ENCODE peak calls at places on chromosomes 5 and 9, in six cellular contexts. K is CD8-positive, alpha-beta memory T cell; V is fibroblast of lung; A is mammary epithelial cell; J is stomach; E is psoas muscle. W is an unnamed sample.

GRCh38 chr9:72577212-72577753 is 55.9 kb downstream of the TMC1 start:
- DNase-seq in K (no peak), V (peak; percentile 92), A (peak; percentile 93), J (no peak), E (no peak), W (no peak)

GRCh38 chr5:35668320-35668719 is 50.7 kb downstream of the SPEF2 start:
- DNase-seq in K (no peak), V (no peak), A (no peak), J (no peak), E (no peak), W (no peak)

GRCh38 chr9:31612336-31613030 is 772.0 kb upstream of the ACO1 start:
- DNase-seq in K (no peak), V (no peak), A (peak; percentile 28), J (no peak), E (no peak), W (no peak)

GRCh38 chr5:1093361-1093760 is 18.5 kb downstream of the SLC12A7 start:
- DNase-seq in K (no peak), V (no peak), A (no peak), J (peak; percentile 81), E (no peak), W (no peak)

GRCh38 chr5:169521366-169521983 is 62.1 kb upstream of the SPDL1 start:
- DNase-seq in K (no peak), V (no peak), A (no peak), J (peak; percentile 26), E (no peak), W (no peak)

GRCh38 chr5:89628876-89629635 is 746.1 kb upstream of the MEF2C start:
- DNase-seq in K (no peak), V (no peak), A (peak; percentile 41), J (no peak), E (no peak), W (no peak)

GRCh38 chr9:110089681-110090370 is 118.1 kb downstream of the C9orf152 start:
- DNase-seq in K (no peak), V (no peak), A (peak; percentile 24), J (peak; percentile 66), E (no peak), W (no peak)

GRCh38 chr5:17087035-17087434 is 130.4 kb upstream of the BASP1 start:
- DNase-seq in K (no peak), V (peak; percentile 31), A (no peak), J (no peak), E (no peak), W (no peak)

GRCh38 chr5:114702731-114703130 is 340.9 kb downstream of the KCNN2 start:
- DNase-seq in K (no peak), V (no peak), A (no peak), J (no peak), E (no peak), W (no peak)

GRCh38 chr9:84216151-84216550 is 124.4 kb downstream of the SLC28A3 start:
- DNase-seq in K (no peak), V (no peak), A (peak; percentile 34), J (no peak), E (no peak), W (no peak)

GRCh38 chr9:125556046-125556445 is 151.0 kb downstream of the MAPKAP1 start:
- DNase-seq in K (no peak), V (no peak), A (no peak), J (no peak), E (no peak), W (no peak)

GRCh38 chr5:133393776-133394476 is 218.4 kb downstream of the FSTL4 start:
- DNase-seq in K (no peak), V (no peak), A (no peak), J (no peak), E (no peak), W (no peak)

GRCh38 chr5:162882629-162883028 is 554.8 kb upstream of the CCNG1 start:
- DNase-seq in K (no peak), V (no peak), A (no peak), J (no peak), E (no peak), W (no peak)

GRCh38 chr5:22649076-22649475 is 204.1 kb downstream of the CDH12 start:
- DNase-seq in K (no peak), V (peak; percentile 20), A (peak; percentile 92), J (peak; percentile 55), E (no peak), W (no peak)

GRCh38 chr5:10981927-10982326 is 220.9 kb upstream of the DAP start:
- DNase-seq in K (no peak), V (no peak), A (no peak), J (no peak), E (no peak), W (no peak)

GRCh38 chr5:58773744-58774441 is 191.0 kb downstream of the RAB3C start:
- DNase-seq in K (no peak), V (no peak), A (no peak), J (peak; percentile 69), E (no peak), W (no peak)

GRCh38 chr9:16133556-16134227 is 580.8 kb downstream of the CCDC171 start:
- DNase-seq in K (no peak), V (peak; percentile 69), A (peak; percentile 28), J (no peak), E (no peak), W (no peak)

GRCh38 chr9:95057121-95057520 is 260.4 kb downstream of the FANCC start:
- DNase-seq in K (no peak), V (peak; percentile 76), A (no peak), J (no peak), E (no peak), W (no peak)

DNA sequence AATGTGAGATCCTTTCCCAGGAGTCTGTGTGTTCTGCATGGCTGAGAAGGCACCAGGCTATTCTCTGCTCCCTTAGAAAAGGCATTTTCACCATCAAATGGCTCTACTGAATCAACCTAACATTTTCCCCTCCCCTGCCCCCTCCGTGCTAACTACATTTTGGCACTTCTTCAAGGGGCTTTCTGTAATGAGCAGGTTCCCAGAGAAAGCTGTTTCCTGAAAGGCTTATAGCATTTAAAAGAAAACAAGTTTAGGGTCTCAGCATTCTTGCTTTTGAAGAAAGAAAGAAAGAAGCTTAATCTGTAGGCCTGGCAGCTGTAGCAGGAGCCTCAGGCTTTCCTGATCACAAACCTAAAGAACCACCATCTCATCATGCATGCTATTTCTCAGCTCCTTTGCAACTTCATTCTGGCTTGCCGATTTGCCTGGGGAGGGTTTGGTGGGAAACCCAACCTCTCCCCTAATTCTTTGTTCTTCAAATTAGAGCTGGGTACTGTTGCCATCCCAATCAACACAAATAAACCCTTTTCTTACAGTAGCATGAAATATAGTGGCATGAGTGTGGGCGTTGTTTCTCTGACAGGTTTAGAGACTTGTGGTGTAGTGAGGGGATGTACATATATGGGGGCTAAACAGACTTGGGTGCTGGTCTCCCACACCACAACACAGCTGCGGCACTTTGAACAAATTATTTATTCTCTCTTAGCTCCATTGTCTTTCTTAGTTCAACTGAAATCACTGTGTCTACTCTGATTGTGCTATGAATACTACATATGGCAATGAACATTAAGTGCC is 160.5 kb upstream of the TNC start:
- DNase-seq in K (no peak), V (no peak), A (no peak), J (no peak), E (no peak), W (no peak)
- H3K27ac ChIP-seq in K (no peak overlapping the region), V (no peak overlapping the region), A (no peak overlapping the region), J (no peak overlapping the region), E (no peak overlapping the region), W (no peak overlapping the region)

GRCh38 chr5:115776989-115777388 is 39.5 kb downstream of the CDO1 start:
- DNase-seq in K (no peak), V (no peak), A (no peak), J (no peak), E (no peak), W (no peak)
- H3K27ac ChIP-seq in K (no peak overlapping the region), V (no peak overlapping the region), A (no peak overlapping the region), J (no peak overlapping the region), E (no peak overlapping the region), W (no peak overlapping the region)

DNA sequence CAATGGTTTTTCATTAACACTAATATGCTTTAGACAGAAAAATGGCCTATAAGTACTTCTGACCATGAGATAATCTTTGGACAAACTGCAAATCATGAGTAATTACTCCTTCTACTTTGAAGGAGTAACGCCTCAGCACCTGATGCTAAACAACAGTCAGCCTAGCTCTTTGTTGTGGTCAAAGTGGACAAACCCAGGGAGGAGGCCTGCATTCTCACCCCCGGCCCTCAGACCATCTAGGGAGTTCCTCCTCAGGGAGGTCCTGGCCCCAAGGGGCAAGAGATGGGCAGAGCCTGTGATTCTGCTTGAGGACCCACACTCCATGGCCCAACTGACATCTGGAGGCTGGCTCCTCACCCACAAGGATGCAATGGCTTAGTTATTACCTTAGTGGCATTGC is 48.2 kb upstream of the ANGPTL2 start:
- DNase-seq in K (no peak), V (no peak), A (no peak), J (peak; percentile 19), E (no peak), W (no peak)
- H3K27ac ChIP-seq in K (no peak overlapping the region), V (no peak overlapping the region), A (no peak overlapping the region), J (no peak overlapping the region), E (no peak overlapping the region), W (no peak overlapping the region)

DNA sequence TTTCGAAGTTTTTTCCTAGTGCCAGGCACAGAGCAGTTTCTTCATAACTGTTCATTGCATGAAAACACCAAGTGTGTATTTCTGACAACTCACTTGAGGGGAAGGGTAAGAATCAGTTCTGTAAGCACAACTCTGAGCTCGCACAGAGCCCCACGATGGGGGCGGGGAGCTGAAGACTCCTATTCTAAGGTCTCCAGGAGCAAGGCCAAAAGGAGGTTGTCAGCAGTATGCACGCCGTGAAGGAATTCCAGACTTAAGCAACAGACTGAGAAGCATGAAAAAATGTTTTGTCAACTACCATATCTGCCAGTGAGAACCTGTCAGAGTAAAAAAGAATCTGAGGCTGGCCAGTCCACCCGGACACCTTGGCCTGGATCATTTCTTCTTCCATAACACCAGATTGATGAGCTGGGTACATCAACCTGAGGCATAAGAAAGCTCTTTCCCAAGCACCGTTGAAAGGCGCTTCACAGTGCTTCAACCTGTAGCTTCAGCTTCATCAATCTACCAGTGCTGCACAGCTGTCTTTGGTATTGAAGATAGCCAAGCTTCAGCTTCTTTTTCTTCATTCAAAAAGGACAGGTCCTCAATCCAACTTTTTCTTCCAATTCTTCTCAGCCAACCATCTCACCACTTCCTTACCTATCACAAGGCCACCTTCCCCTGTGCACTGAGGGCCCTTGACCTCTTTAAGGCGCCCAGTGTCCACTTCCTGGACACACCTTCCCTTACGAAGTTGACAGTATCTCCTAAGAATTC is 1.1 kb upstream of the CTNNAL1 start:
- DNase-seq in K (no peak), V (peak; percentile 68), A (peak; percentile 48), J (no peak), E (no peak), W (no peak)
- H3K27ac ChIP-seq in K (peak overlapping the region; percentile 21), V (peak overlapping the region; percentile 90), A (peak overlapping the region; percentile 62), J (peak overlapping the region; percentile 18), E (peak overlapping the region; percentile 97), W (no peak overlapping the region)

DNA sequence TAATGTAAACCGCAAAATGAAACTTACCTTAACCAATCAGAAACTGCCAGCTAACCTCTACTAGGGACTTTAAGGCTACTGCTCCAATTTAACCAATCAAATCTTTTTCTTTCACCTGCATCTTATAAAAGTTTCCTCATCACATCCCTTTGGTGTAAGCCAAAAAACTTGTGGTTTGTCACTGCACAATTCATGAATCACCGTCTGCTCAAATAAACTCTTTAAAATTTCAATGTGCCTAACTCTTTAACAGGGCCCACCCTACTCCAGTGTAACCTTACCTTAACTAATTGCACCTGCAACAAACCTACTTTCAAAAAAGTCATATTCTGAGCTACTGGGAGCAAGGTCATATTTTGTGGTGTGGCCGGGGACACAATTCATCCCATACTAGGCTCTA is 172.2 kb upstream of the GRAMD2B start:
- DNase-seq in K (no peak), V (no peak), A (no peak), J (no peak), E (no peak), W (no peak)
- H3K27ac ChIP-seq in K (no peak overlapping the region), V (no peak overlapping the region), A (no peak overlapping the region), J (no peak overlapping the region), E (no peak overlapping the region), W (no peak overlapping the region)

GRCh38 chr5:41869150-41869738 is 981 bp downstream of the OXCT1 start:
- DNase-seq in K (peak; percentile 60), V (peak; percentile 28), A (peak; percentile 42), J (peak; percentile 67), E (peak; percentile 77), W (no peak)
- H3K27ac ChIP-seq in K (peak overlapping the region; percentile 90), V (peak overlapping the region; percentile 93), A (peak overlapping the region; percentile 70), J (peak overlapping the region; percentile 84), E (peak overlapping the region; percentile 78), W (peak overlapping the region; percentile 87)

W was measured in effector memory CD4-positive, alpha-beta T cell.